ENCODE peak calls at places on chromosomes 7 and 10, in four cellular contexts. N is iris pigment epithelial cell; P is activated T-cell treated with anti-CD3 and anti-CD28 coated beads, Interleukin-2, amount 50 U/mL, for 72 hours; G is cardiac muscle cell. A is an unnamed sample.

GRCh38 chr7:149074116-149074885 is 16.2 kb downstream of the ZNF786 start:
- DNase-seq in G (no peak), P (no peak), N (no peak), A (no peak)

GRCh38 chr10:70378122-70378521 is 4.3 kb downstream of the LRRC20 start:
- DNase-seq in N (peak; percentile 94), G (peak; percentile 69), P (no peak), A (peak; percentile 49)

GRCh38 chr7:30921540-30921930 is 9.9 kb downstream of the AQP1 start:
- DNase-seq in P (no peak), G (no peak), N (no peak), A (no peak)

GRCh38 chr10:42768581-42769152 is 13.9 kb upstream of the BMS1 start:
- DNase-seq in G (no peak), P (no peak), N (no peak), A (no peak)

GRCh38 chr7:50397320-50397970 is 52.7 kb downstream of the FIGNL1 start:
- DNase-seq in N (no peak), P (peak; percentile 53), G (no peak), A (no peak)

GRCh38 chr7:131244259-131244852 is 83.3 kb upstream of the MKLN1 start:
- DNase-seq in P (peak; percentile 8), N (peak; percentile 96), G (peak; percentile 85), A (peak; percentile 72)

GRCh38 chr7:27345164-27345887 is 102.7 kb downstream of the EVX1 start:
- DNase-seq in P (no peak), N (no peak), G (no peak), A (no peak)

GRCh38 chr7:5082806-5083205 is 37.1 kb downstream of the RBAK start:
- DNase-seq in N (no peak), P (no peak), G (no peak), A (no peak)

GRCh38 chr10:122738031-122738430 is 38.4 kb upstream of the C10orf120 start:
- DNase-seq in N (no peak), G (no peak), P (no peak), A (no peak)

GRCh38 chr10:11010582-11010981 is 7.1 kb upstream of the CELF2 start:
- DNase-seq in P (no peak), G (no peak), N (no peak), A (no peak)

GRCh38 chr7:110835209-110835608 is 255.7 kb upstream of the LRRN3 start:
- DNase-seq in N (peak; percentile 4), P (no peak), G (no peak), A (no peak)

GRCh38 chr7:79523426-79523825 is 70.0 kb upstream of the MAGI2 start:
- DNase-seq in G (peak; percentile 52), N (peak; percentile 75), P (no peak), A (no peak)

GRCh38 chr10:45451407-45451806 is 77.4 kb downstream of the ALOX5 start:
- DNase-seq in P (no peak), G (no peak), N (no peak), A (no peak)

GRCh38 chr7:27099839-27100225 is 2.7 kb downstream of the HOXA2 start:
- DNase-seq in P (no peak), G (no peak), N (no peak), A (no peak)

GRCh38 chr10:50561816-50562215 is 61.9 kb downstream of the SGMS1 start:
- DNase-seq in G (no peak), P (no peak), N (no peak), A (peak; percentile 14)

GRCh38 chr7:143063741-143064140 is 11.6 kb downstream of the OR6V1 start:
- DNase-seq in G (no peak), N (no peak), P (no peak), A (no peak)

GRCh38 chr10:88865281-88865876 is 13.7 kb upstream of the ANKRD22 start:
- DNase-seq in N (no peak), P (no peak), G (peak; percentile 58), A (no peak)

GRCh38 chr7:44634187-44634838 is 27.9 kb downstream of the OGDH start:
- DNase-seq in N (no peak), G (no peak), P (no peak), A (no peak)

GRCh38 chr7:157525501-157525915 is 188.7 kb downstream of the DNAJB6 start:
- DNase-seq in G (no peak), P (no peak), N (no peak), A (no peak)

A was measured in A549.